ENCODE peak calls at places on chromosomes 12 and 14, in seven cellular contexts. M is left ventricle myocardium inferior, F is testis, N is neural progenitor cell, G is astrocyte of the cerebellum, C is right atrium auricular region, E is sigmoid colon. T is an unnamed sample.

GRCh38 chr12:62537544-62537943 is 70.9 kb downstream of the MON2 start:
- DNase-seq in C (no peak), F (no peak), N (no peak), G (peak), M (no peak), E (no peak), T (no peak)

GRCh38 chr12:76490763-76491162 is 68.8 kb downstream of the OSBPL8 start:
- DNase-seq in C (no peak), F (no peak), N (no peak), E (no peak), M (no peak), G (no peak), T (no peak)

GRCh38 chr14:25050494-25051170 is 685 bp upstream of the STXBP6 start:
- DNase-seq in F (no peak), C (no peak), G (peak), N (peak), E (no peak), M (no peak), T (no peak)

GRCh38 chr12:91273542-91273941 is 90.9 kb upstream of the DCN start:
- DNase-seq in G (no peak), N (no peak), F (no peak), M (no peak), C (no peak), E (no peak), T (no peak)

GRCh38 chr14:44180975-44181374 is 326.1 kb downstream of the FSCB start:
- DNase-seq in M (no peak), C (no peak), E (no peak), F (no peak), G (no peak), N (no peak), T (no peak)

GRCh38 chr12:76006028-76006916 is 25.3 kb downstream of the PHLDA1 start:
- DNase-seq in E (no peak), F (no peak), C (no peak), M (no peak), N (no peak), G (no peak), T (no peak)

GRCh38 chr12:129900306-129900705 is 3.5 kb downstream of the TMEM132D start:
- DNase-seq in G (no peak), E (no peak), N (no peak), C (no peak), F (no peak), M (no peak), T (no peak)

GRCh38 chr14:35268946-35269345 is 23.2 kb upstream of the PSMA6 start:
- DNase-seq in E (no peak), F (no peak), C (no peak), G (no peak), N (no peak), M (no peak), T (no peak)

GRCh38 chr12:24561882-24562760 is 386.8 kb downstream of the BCAT1 start:
- DNase-seq in F (peak), M (peak), N (peak), C (peak), G (no peak), E (peak), T (peak)

GRCh38 chr12:126862500-126862899 is 1404.5 kb upstream of the TMEM132C start:
- DNase-seq in M (no peak), F (no peak), C (no peak), E (no peak), G (no peak), N (no peak), T (no peak)

GRCh38 chr14:76964695-76965094 is 63.8 kb downstream of the IRF2BPL start:
- DNase-seq in G (no peak), E (no peak), F (no peak), C (no peak), N (no peak), M (no peak), T (peak)

GRCh38 chr12:100199347-100200136 is 1.1 kb upstream of the ACTR6 start:
- DNase-seq in M (peak), G (no peak), E (peak), N (peak), C (peak), F (peak), T (peak)

GRCh38 chr12:125403145-125403789 is 338.0 kb downstream of the AACS start:
- DNase-seq in E (no peak), G (peak), M (no peak), N (peak), C (no peak), F (peak), T (peak)

GRCh38 chr12:989751-990278 is 1.2 kb upstream of the ERC1 start:
- DNase-seq in G (peak), N (peak), F (peak), C (peak), E (peak), M (no peak), T (no peak)

GRCh38 chr12:52975820-52976573 is 27.1 kb downstream of the KRT18 start:
- DNase-seq in M (no peak), E (no peak), F (no peak), N (peak), C (no peak), G (no peak), T (no peak)

GRCh38 chr14:31439554-31439953 is 17.8 kb downstream of the DTD2 start:
- DNase-seq in C (no peak), F (no peak), M (no peak), G (no peak), E (no peak), N (no peak), T (no peak)

GRCh38 chr14:62002636-62003035 is 240.4 kb downstream of the SNAPC1 start:
- DNase-seq in F (no peak), G (no peak), C (no peak), N (no peak), M (no peak), E (no peak), T (peak)

GRCh38 chr12:107079172-107080011 is 14.0 kb downstream of the CRY1 start:
- DNase-seq in E (no peak), N (no peak), F (no peak), G (peak), C (no peak), M (no peak), T (peak)

GRCh38 chr12:89760783-89761182 is 52.1 kb upstream of the ATP2B1 start:
- DNase-seq in E (no peak), C (no peak), G (no peak), M (no peak), F (no peak), N (no peak), T (peak)

GRCh38 chr14:26444745-26445144 is 153.1 kb downstream of the NOVA1 start:
- DNase-seq in G (peak), C (no peak), F (no peak), N (peak), E (no peak), M (no peak), T (no peak)

GRCh38 chr12:56908136-56908535 is 26.1 kb downstream of the SDR9C7 start:
- DNase-seq in E (no peak), F (no peak), M (no peak), N (no peak), G (no peak), C (no peak), T (no peak)

GRCh38 chr14:102164241-102164641 is 24.5 kb downstream of the WDR20 start:
- DNase-seq in M (no peak), C (no peak), F (no peak), N (no peak), E (no peak), G (no peak), T (no peak)

GRCh38 chr14:66657780-66658179 is 149.8 kb downstream of the GPHN start:
- DNase-seq in N (no peak), F (no peak), G (no peak), M (no peak), E (no peak), C (no peak), T (no peak)

DNA sequence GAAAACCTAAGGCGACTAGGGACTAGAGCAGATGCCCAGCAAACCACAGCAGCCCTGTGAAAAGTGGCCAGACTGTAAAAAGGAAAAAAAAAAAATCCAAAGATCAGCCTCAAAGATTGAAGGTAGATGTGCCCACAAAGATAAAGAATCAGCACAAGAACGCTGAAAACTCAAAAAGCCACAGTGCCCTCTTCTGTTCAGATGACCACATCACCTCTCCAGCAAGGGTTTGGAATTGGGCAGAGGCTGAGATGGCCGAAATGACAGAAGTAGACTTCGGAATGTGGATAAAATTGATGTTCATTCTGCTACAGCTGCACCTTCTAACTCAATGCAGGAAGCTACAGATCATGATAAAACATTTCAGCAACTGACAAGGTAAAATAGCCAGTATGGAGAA is 154.4 kb downstream of the GPHN start:
- DNase-seq in G (no peak), N (peak), E (no peak), C (no peak), M (no peak), F (peak), T (no peak)
- TF ChIP-seq CTCF in G (peak), N (peak), E (no peak), C (no peak), M (peak), F (no peak), T (no peak)

DNA sequence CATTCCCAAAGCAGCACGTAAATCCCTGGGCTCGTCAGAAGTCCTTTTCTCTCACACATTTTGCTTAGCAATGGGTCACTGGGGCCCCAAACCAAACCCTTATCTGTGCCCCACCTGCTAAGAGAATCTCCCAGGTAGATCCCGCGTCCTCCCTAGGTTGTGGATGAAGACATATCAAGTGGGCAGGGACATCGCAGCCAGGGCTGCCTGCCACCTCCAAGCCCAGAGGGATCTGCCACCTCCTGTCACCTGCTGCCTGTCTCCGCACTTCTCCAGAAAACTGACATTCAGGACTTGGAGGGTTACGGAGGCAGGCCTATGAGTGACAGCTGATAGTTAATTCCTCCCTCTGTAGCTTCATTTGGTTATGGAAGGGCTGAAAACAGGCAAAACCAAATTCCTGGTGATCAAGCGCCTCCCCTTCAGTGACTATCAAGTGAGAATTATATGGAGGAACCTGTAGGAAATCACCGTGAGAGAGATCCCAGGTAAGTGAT is 19.5 kb downstream of the BCL11B start:
- DNase-seq in F (no peak), E (no peak), G (no peak), C (no peak), M (no peak), N (no peak), T (no peak)
- H3K4me3 ChIP-seq in F (no peak), E (no peak), G (no peak), C (no peak), M (no peak), N (no peak), T (no peak)

DNA sequence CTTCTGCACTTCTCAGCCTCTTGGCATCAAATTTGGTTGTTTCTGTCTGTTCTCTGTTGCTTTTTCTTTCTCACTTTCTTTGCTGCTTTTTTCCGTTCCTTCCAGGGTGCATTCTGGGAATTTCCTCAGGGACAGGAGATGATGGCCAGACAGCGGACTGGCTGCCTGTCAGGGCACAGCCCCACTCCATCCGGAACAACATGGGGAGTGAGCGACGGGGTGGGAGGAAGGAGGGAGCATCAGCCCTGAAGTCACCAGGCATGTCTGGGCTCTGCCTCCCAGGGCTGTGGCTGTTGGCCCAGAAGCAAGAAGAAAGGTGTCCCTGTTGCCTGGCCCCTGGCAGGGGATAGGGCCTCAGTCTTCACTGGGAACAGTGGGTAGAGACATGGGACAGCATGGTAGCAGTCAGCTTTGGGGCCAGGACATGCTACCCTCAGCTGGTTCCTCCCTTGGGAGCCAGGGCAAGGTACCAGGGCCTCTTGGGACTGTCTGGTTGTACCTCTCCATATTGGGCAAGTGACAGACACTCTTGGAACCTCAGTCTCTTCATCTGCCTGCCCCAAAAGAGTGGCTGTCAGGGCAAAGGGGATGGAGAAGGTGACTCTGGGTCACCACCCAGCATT is 8.6 kb downstream of the PGF start:
- DNase-seq in M (no peak), E (peak), N (no peak), G (no peak), C (no peak), F (no peak), T (no peak)
- TF ChIP-seq CTCF in M (no peak), E (no peak), N (no peak), G (no peak), C (no peak), F (no peak), T (no peak)

GRCh38 chr12:65891219-65891618 is 66.9 kb downstream of the HMGA2 start:
- DNase-seq in E (no peak), C (no peak), M (no peak), G (peak), F (no peak), N (no peak), T (no peak)

GRCh38 chr12:65894624-65895023 is 70.3 kb downstream of the HMGA2 start:
- DNase-seq in F (no peak), M (no peak), E (no peak), C (no peak), G (no peak), N (no peak), T (no peak)

GRCh38 chr12:65892905-65893304 is 68.6 kb downstream of the HMGA2 start:
- DNase-seq in F (no peak), C (no peak), E (no peak), G (no peak), N (no peak), M (no peak), T (peak)

GRCh38 chr12:65894127-65894526 is 69.8 kb downstream of the HMGA2 start:
- DNase-seq in F (no peak), E (no peak), G (no peak), C (no peak), M (no peak), N (no peak), T (no peak)

DNA sequence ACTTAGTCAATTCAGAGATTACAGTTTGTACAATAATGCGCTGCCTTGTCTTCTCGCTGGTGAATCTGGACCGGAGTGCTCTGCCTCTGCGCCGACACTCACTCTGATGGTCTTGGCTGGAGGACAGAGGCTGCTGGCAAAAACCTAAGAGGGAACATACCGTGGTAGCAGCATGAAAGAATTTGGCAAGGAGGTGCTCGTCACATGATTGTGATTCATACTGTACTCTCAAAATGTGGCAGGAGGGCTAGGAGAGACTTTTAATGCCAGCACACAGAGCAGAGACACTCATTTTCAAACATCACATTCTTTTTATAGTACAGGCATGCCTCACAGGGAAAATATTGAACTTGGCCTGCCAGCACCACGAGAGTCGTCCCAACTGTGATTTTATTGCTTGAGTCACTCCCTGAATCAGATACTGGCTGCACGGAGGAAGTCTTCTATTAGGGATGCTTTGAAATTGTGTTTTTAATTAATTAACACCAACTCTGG is 67.8 kb downstream of the HMGA2 start:
- DNase-seq in E (peak), N (no peak), G (peak), F (peak), C (peak), M (peak), T (peak)
- H3K4me3 ChIP-seq in E (no peak), N (no peak), G (peak), F (no peak), C (peak), M (peak), T (no peak)

DNA sequence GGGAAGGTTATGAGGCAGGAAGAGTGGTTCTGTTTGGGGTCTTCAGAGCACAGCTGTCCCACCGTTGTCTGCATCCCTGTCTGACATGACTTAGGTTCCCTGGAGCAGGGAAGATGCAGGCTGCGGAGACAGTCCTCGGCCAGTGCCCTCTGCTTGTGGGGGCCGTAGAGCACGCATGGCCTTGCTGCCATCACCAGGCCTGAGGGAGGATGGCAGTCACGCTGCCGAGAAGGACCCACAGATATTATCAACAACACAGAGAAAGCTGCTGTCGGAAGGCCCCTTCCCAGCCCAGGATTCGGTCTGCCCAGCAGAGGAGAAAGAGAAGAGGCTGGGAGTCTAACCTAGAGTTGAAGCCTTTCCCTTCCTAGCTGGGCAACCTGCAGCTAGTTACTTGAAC is 35.0 kb downstream of the ERH start:
- DNase-seq in F (peak), M (peak), G (peak), E (no peak), N (peak), C (no peak), T (no peak)
- TF ChIP-seq CTCF in F (peak), M (peak), G (peak), E (no peak), N (peak), C (no peak), T (no peak)

T was measured in GM12865.